ENCODE peak calls at places on chromosomes 2 and 18, in eight cellular contexts. G is occipital lobe; W is NCI-H510A treated with DMSO at 0.1 percent for 48 hours; E is activated CD8-positive, alpha-beta T cell treated with anti-CD3 and anti-CD28 coated beads for 36 hours; B is GM06990; S is spleen; Q is ELF-1; M is activated CD4-positive, alpha-beta T cell treated with anti-CD3 and anti-CD28 coated beads, Interleukin-2, amount 50 U/mL, for 24 hours. H is an unnamed sample.

GRCh38 chr2:104026726-104027125 is 827.2 kb upstream of the POU3F3 start:
- DNase-seq in G (no peak), W (no peak), E (no peak), B (no peak), S (no peak), Q (no peak), M (no peak), H (no peak)

GRCh38 chr2:55869637-55870325 is 53.8 kb downstream of the EFEMP1 start:
- DNase-seq in G (no peak), W (no peak), E (no peak), B (no peak), S (no peak), Q (no peak), M (no peak), H (peak; percentile 23)

GRCh38 chr2:3179626-3180025 is 198.0 kb downstream of the EIPR1 start:
- DNase-seq in G (no peak), W (no peak), E (no peak), B (no peak), S (peak; percentile 65), Q (no peak), M (no peak), H (no peak)

GRCh38 chr2:237222178-237222577 is 136.5 kb downstream of the COPS8 start:
- DNase-seq in G (no peak), W (no peak), E (no peak), B (no peak), S (no peak), Q (no peak), M (no peak), H (no peak)

GRCh38 chr2:223585691-223586090 is 16.5 kb downstream of the SCG2 start:
- DNase-seq in G (no peak), W (no peak), E (no peak), B (no peak), S (no peak), Q (no peak), M (no peak), H (no peak)

GRCh38 chr2:234251326-234252271 is 201.1 kb downstream of the SPP2 start:
- DNase-seq in G (no peak), W (no peak), E (no peak), B (no peak), S (no peak), Q (no peak), M (no peak), H (no peak)

GRCh38 chr18:68234676-68235075 is 480.2 kb downstream of the TMX3 start:
- DNase-seq in G (no peak), W (no peak), E (no peak), B (no peak), S (no peak), Q (no peak), M (no peak), H (no peak)

GRCh38 chr2:136863874-136864273 is 98.5 kb downstream of the THSD7B start:
- DNase-seq in G (no peak), W (no peak), E (no peak), B (no peak), S (no peak), Q (no peak), M (no peak), H (no peak)

GRCh38 chr18:45666006-45666405 is 50.7 kb downstream of the SLC14A2 start:
- DNase-seq in G (no peak), W (no peak), E (peak; percentile 26), B (no peak), S (no peak), Q (no peak), M (no peak), H (peak; percentile 44)

GRCh38 chr2:119028327-119029174 is 86.6 kb downstream of the MARCO start:
- DNase-seq in G (no peak), W (peak; percentile 37), E (peak; percentile 25), B (no peak), S (no peak), Q (peak; percentile 66), M (no peak), H (peak; percentile 65)

GRCh38 chr2:69466728-69467127 is 29.5 kb upstream of the NFU1 start:
- DNase-seq in G (no peak), W (no peak), E (peak; percentile 29), B (no peak), S (no peak), Q (no peak), M (no peak), H (no peak)

GRCh38 chr18:30971338-30971956 is 71.1 kb downstream of the DSC3 start:
- DNase-seq in G (no peak), W (peak; percentile 79), E (no peak), B (peak; percentile 10), S (no peak), Q (no peak), M (no peak), H (peak; percentile 22)

GRCh38 chr2:192978317-192978874 is 783.7 kb upstream of the TMEFF2 start:
- DNase-seq in G (no peak), W (peak; percentile 20), E (no peak), B (no peak), S (no peak), Q (no peak), M (no peak), H (no peak)

GRCh38 chr18:12278765-12279682 is 24.9 kb downstream of the CIDEA start:
- DNase-seq in G (no peak), W (no peak), E (no peak), B (no peak), S (no peak), Q (peak; percentile 97), M (no peak), H (peak; percentile 98)

GRCh38 chr2:26039603-26040367 is 5.9 kb downstream of the RAB10 start:
- DNase-seq in G (no peak), W (no peak), E (no peak), B (no peak), S (no peak), Q (no peak), M (no peak), H (no peak)

H was measured in mesendoderm.